ENCODE peak calls at places on chromosomes 6 and 20, in ten cellular contexts. G is epithelial cell of esophagus, M is B cell, Q is A549, J is T-helper 1 cell, D is psoas muscle, S is pancreas, L is NCI-H1417, E is RPMI8226, H is osteoblast. U is an unnamed sample.

GRCh38 chr20:63215101-63216040 is 560 bp downstream of the YTHDF1 start:
- DNase-seq in G (peak; percentile 50), M (no peak), Q (peak; percentile 68), J (peak; percentile 6), D (no peak), S (peak; percentile 82), L (peak; percentile 42), E (peak; percentile 48), H (peak; percentile 99), U (peak; percentile 8)

GRCh38 chr6:111423960-111424846 is 58.8 kb downstream of the REV3L start:
- DNase-seq in G (peak; percentile 36), M (no peak), Q (no peak), J (no peak), D (no peak), S (no peak), L (no peak), E (no peak), H (peak; percentile 53), U (no peak)

GRCh38 chr20:1669304-1669703 is 11.7 kb upstream of the SIRPG start:
- DNase-seq in G (no peak), M (no peak), Q (peak; percentile 7), J (no peak), D (peak; percentile 17), S (no peak), L (no peak), E (no peak), H (peak; percentile 8), U (no peak)

GRCh38 chr6:382883-383420 is 8.6 kb upstream of the IRF4 start:
- DNase-seq in G (no peak), M (no peak), Q (no peak), J (no peak), D (no peak), S (no peak), L (no peak), E (no peak), H (no peak), U (no peak)

GRCh38 chr6:102520981-102521380 is 1127.5 kb downstream of the GRIK2 start:
- DNase-seq in G (no peak), M (no peak), Q (no peak), J (no peak), D (no peak), S (no peak), L (no peak), E (no peak), H (no peak), U (no peak)

GRCh38 chr6:115887887-115888286 is 172.8 kb downstream of the FRK start:
- DNase-seq in G (no peak), M (no peak), Q (no peak), J (no peak), D (no peak), S (no peak), L (peak; percentile 61), E (no peak), H (no peak), U (no peak)

GRCh38 chr20:2234788-2235187 is 61.0 kb upstream of the TGM3 start:
- DNase-seq in G (no peak), M (no peak), Q (no peak), J (no peak), D (no peak), S (no peak), L (peak; percentile 87), E (no peak), H (no peak), U (no peak)

GRCh38 chr20:577167-577791 is 32.8 kb downstream of the TCF15 start:
- DNase-seq in G (peak; percentile 15), M (no peak), Q (peak; percentile 79), J (no peak), D (no peak), S (no peak), L (peak; percentile 17), E (peak; percentile 65), H (no peak), U (no peak)

GRCh38 chr6:167826230-167827061 is at the start of gene AFDN:
- DNase-seq in G (peak; percentile 73), M (peak; percentile 75), Q (peak; percentile 40), J (peak; percentile 49), D (peak; percentile 79), S (peak; percentile 93), L (peak; percentile 74), E (peak; percentile 81), H (peak; percentile 99), U (peak; percentile 37)

GRCh38 chr6:126027601-126028000 is 41.3 kb downstream of the TRMT11 start:
- DNase-seq in G (no peak), M (no peak), Q (no peak), J (no peak), D (no peak), S (no peak), L (no peak), E (no peak), H (peak; percentile 14), U (no peak)

GRCh38 chr6:167392631-167393301 is 67.9 kb downstream of the TTLL2 start:
- DNase-seq in G (no peak), M (no peak), Q (no peak), J (no peak), D (no peak), S (no peak), L (no peak), E (no peak), H (no peak), U (no peak)

GRCh38 chr20:24722586-24722985 is 226.5 kb upstream of the CST7 start:
- DNase-seq in G (no peak), M (no peak), Q (no peak), J (no peak), D (no peak), S (no peak), L (no peak), E (no peak), H (no peak), U (no peak)

GRCh38 chr20:46940616-46941015 is 46.0 kb downstream of the EYA2 start:
- DNase-seq in G (no peak), M (no peak), Q (no peak), J (no peak), D (no peak), S (no peak), L (no peak), E (no peak), H (no peak), U (no peak)

GRCh38 chr6:7311920-7312615 is 931 bp downstream of the SSR1 start:
- DNase-seq in G (peak; percentile 55), M (no peak), Q (peak; percentile 6), J (no peak), D (no peak), S (no peak), L (no peak), E (peak; percentile 47), H (no peak), U (peak; percentile 44)

GRCh38 chr6:105257350-105257749 is 77.5 kb upstream of the POPDC3 start:
- DNase-seq in G (no peak), M (no peak), Q (no peak), J (no peak), D (no peak), S (no peak), L (no peak), E (no peak), H (no peak), U (peak; percentile 7)

GRCh38 chr6:159203304-159204005 is 34.3 kb downstream of the FNDC1 start:
- DNase-seq in G (peak; percentile 1), M (no peak), Q (no peak), J (no peak), D (peak; percentile 51), S (no peak), L (no peak), E (no peak), H (peak; percentile 83), U (no peak)

GRCh38 chr6:46888031-46888430 is 33.7 kb downstream of the ADGRF5 start:
- DNase-seq in G (peak; percentile 73), M (no peak), Q (no peak), J (no peak), D (no peak), S (no peak), L (no peak), E (no peak), H (no peak), U (no peak)

GRCh38 chr20:19934792-19935491 is 82.2 kb upstream of the NAA20 start:
- DNase-seq in G (peak; percentile 83), M (peak; percentile 65), Q (peak; percentile 74), J (no peak), D (peak; percentile 49), S (no peak), L (no peak), E (peak; percentile 60), H (no peak), U (peak; percentile 47)

GRCh38 chr6:128000363-128000762 is 99.5 kb upstream of the THEMIS start:
- DNase-seq in G (no peak), M (no peak), Q (no peak), J (no peak), D (no peak), S (no peak), L (no peak), E (no peak), H (no peak), U (no peak)

GRCh38 chr6:25706314-25707014 is 48.1 kb upstream of the SLC17A4 start:
- DNase-seq in G (peak; percentile 51), M (no peak), Q (no peak), J (no peak), D (peak; percentile 27), S (peak; percentile 74), L (peak; percentile 6), E (no peak), H (no peak), U (no peak)

GRCh38 chr6:44339763-44340625 is 2.5 kb upstream of the SPATS1 start:
- DNase-seq in G (peak; percentile 96), M (no peak), Q (peak; percentile 22), J (no peak), D (no peak), S (peak; percentile 83), L (no peak), E (no peak), H (peak; percentile 73), U (no peak)

GRCh38 chr20:17747431-17747846 is 47.7 kb downstream of the BANF2 start:
- DNase-seq in G (peak; percentile 85), M (no peak), Q (peak; percentile 52), J (no peak), D (peak; percentile 40), S (no peak), L (no peak), E (peak; percentile 53), H (peak; percentile 96), U (no peak)

GRCh38 chr6:29964904-29965872 is 22.9 kb downstream of the HLA-A start:
- DNase-seq in G (peak; percentile 92), M (peak; percentile 91), Q (peak; percentile 77), J (peak; percentile 58), D (peak; percentile 78), S (peak; percentile 81), L (peak; percentile 77), E (peak; percentile 98), H (peak; percentile 77), U (peak; percentile 96)

GRCh38 chr20:50844430-50845100 is 49.7 kb downstream of the BCAS4 start:
- DNase-seq in G (peak; percentile 100), M (no peak), Q (peak; percentile 46), J (no peak), D (no peak), S (no peak), L (no peak), E (no peak), H (peak; percentile 94), U (no peak)